ENCODE peak calls at places on chromosomes 16 and 17, in ten cellular contexts. C is astrocyte of the spinal cord, T is OCI-LY7, X is heart right ventricle, D is uterus, I is mucosa of descending colon, E is testis, J is lower leg skin, U is breast epithelium, G is stomach. N is an unnamed sample.

GRCh38 chr17:7587831-7588230 is 2.1 kb downstream of the SOX15 start:
- DNase-seq in C (peak), T (no peak), X (no peak), D (no peak), I (no peak), E (no peak), J (no peak), U (no peak), G (no peak), N (no peak)

GRCh38 chr16:89449726-89450335 is 40.5 kb downstream of the ANKRD11 start:
- DNase-seq in C (no peak), T (peak), X (no peak), D (no peak), I (no peak), E (no peak), J (no peak), U (no peak), G (no peak), N (no peak)

GRCh38 chr17:41750866-41751265 is 16.4 kb upstream of the HAP1 start:
- DNase-seq in C (no peak), T (no peak), X (no peak), D (no peak), I (no peak), E (no peak), J (no peak), U (no peak), G (no peak), N (no peak)

GRCh38 chr17:10109146-10109545 is 89.3 kb downstream of the GAS7 start:
- DNase-seq in C (no peak), T (no peak), X (no peak), D (no peak), I (no peak), E (no peak), J (no peak), U (no peak), G (no peak), N (no peak)

GRCh38 chr16:75789237-75789636 is 62.9 kb upstream of the CPHXL start:
- DNase-seq in C (peak), T (peak), X (peak), D (no peak), I (no peak), E (no peak), J (no peak), U (no peak), G (no peak), N (peak)

GRCh38 chr17:61809816-61810392 is 53.4 kb downstream of the BRIP1 start:
- DNase-seq in C (peak), T (no peak), X (no peak), D (no peak), I (no peak), E (no peak), J (no peak), U (no peak), G (no peak), N (peak)

GRCh38 chr17:64131606-64132270 is 1.8 kb upstream of the ERN1 start:
- DNase-seq in C (no peak), T (peak), X (no peak), D (peak), I (no peak), E (no peak), J (no peak), U (no peak), G (no peak), N (no peak)

GRCh38 chr16:20084624-20085226 is 11.0 kb upstream of the GPR139 start:
- DNase-seq in C (no peak), T (no peak), X (no peak), D (no peak), I (no peak), E (no peak), J (no peak), U (no peak), G (no peak), N (no peak)

GRCh38 chr17:49707246-49707607 is 537 bp downstream of the SLC35B1 start:
- DNase-seq in C (no peak), T (peak), X (no peak), D (no peak), I (no peak), E (no peak), J (no peak), U (no peak), G (no peak), N (peak)

GRCh38 chr16:67026570-67026969 is 2.4 kb upstream of the CBFB start:
- DNase-seq in C (no peak), T (no peak), X (no peak), D (no peak), I (no peak), E (peak), J (no peak), U (no peak), G (no peak), N (no peak)

GRCh38 chr16:8660841-8661301 is 13.5 kb upstream of the ABAT start:
- DNase-seq in C (peak), T (peak), X (peak), D (peak), I (peak), E (peak), J (peak), U (peak), G (peak), N (peak)

GRCh38 chr17:65305778-65306177 is 168.6 kb downstream of the RGS9 start:
- DNase-seq in C (no peak), T (no peak), X (no peak), D (no peak), I (no peak), E (no peak), J (no peak), U (no peak), G (no peak), N (no peak)

GRCh38 chr16:82882982-82883863 is 256.5 kb downstream of the CDH13 start:
- DNase-seq in C (no peak), T (peak), X (no peak), D (no peak), I (no peak), E (no peak), J (no peak), U (no peak), G (no peak), N (no peak)

GRCh38 chr17:63189082-63189481 is 223.0 kb downstream of the TANC2 start:
- DNase-seq in C (peak), T (no peak), X (no peak), D (no peak), I (no peak), E (no peak), J (no peak), U (no peak), G (no peak), N (peak)

GRCh38 chr16:50499254-50499653 is 48.9 kb upstream of the NKD1 start:
- DNase-seq in C (no peak), T (no peak), X (no peak), D (no peak), I (no peak), E (no peak), J (no peak), U (no peak), G (no peak), N (no peak)

GRCh38 chr17:70905796-70906195 is 736.5 kb downstream of the KCNJ2 start:
- DNase-seq in C (peak), T (no peak), X (peak), D (peak), I (no peak), E (no peak), J (peak), U (no peak), G (no peak), N (peak)

GRCh38 chr17:29240477-29240876 is 6.2 kb upstream of the CRYBA1 start:
- DNase-seq in C (no peak), T (no peak), X (no peak), D (no peak), I (no peak), E (no peak), J (no peak), U (no peak), G (no peak), N (no peak)

GRCh38 chr17:29242051-29242450 is 4.6 kb upstream of the CRYBA1 start:
- DNase-seq in C (no peak), T (no peak), X (no peak), D (no peak), I (no peak), E (no peak), J (no peak), U (no peak), G (no peak), N (no peak)

GRCh38 chr17:29242790-29243189 is 3.9 kb upstream of the CRYBA1 start:
- DNase-seq in C (no peak), T (no peak), X (no peak), D (no peak), I (no peak), E (no peak), J (no peak), U (no peak), G (no peak), N (no peak)

GRCh38 chr17:29243792-29244191 is 2.9 kb upstream of the CRYBA1 start:
- DNase-seq in C (no peak), T (peak), X (no peak), D (no peak), I (no peak), E (peak), J (no peak), U (no peak), G (no peak), N (no peak)

GRCh38 chr17:29241015-29241963 is 5.4 kb upstream of the CRYBA1 start:
- DNase-seq in C (peak), T (peak), X (no peak), D (no peak), I (no peak), E (no peak), J (no peak), U (no peak), G (no peak), N (peak)
- TF ChIP-seq CTCF in C (peak), T (peak), X (no peak), D (no peak), I (no peak), E (no peak), J (no peak), U (no peak), G (no peak), N (no peak)

DNA sequence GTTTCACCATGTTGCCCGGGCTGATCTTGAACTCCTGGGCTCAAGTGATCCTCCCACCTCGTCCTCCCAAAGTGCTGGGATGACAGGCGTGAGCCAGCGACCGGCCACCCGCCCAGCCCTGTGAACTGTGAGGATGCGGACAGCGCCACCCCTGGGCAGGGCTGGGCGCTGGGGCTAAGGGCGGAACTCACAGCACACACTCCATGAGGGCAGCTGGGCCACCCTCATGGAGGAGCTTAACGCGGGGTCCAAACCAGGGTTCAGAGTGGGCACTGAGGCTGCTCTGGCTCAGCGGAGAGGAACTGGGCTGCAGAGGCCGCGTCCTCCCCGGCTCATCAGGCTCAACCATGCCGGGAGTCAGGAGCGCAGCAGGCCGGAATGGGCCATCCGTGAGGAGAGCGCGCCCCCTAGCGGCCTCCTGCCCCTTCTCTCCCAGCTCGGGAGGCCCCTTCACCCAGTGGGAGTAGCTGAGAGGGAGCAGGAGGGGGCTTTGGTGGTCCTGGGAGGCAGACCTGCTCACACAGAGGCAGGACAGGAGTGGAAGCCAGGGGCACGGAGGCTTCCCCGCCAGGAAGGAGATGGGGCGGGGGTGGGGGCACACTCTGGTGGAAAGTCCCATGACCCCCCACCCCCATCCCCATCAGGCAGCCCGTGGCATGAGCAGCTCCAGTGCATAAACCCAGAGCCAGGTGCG is 13.8 kb downstream of the CORO7 start:
- DNase-seq in C (peak), T (peak), X (peak), D (peak), I (peak), E (peak), J (peak), U (peak), G (peak), N (peak)
- H3K4me3 ChIP-seq in C (no peak), T (no peak), X (no peak), D (no peak), I (no peak), E (no peak), J (no peak), U (peak), G (no peak), N (peak)

GRCh38 chr17:28380572-28380907 is 9.0 kb downstream of the SARM1 start:
- DNase-seq in C (no peak), T (no peak), X (no peak), D (no peak), I (no peak), E (no peak), J (no peak), U (no peak), G (no peak), N (no peak)
- TF ChIP-seq CTCF in C (no peak), T (no peak), X (no peak), D (no peak), I (no peak), E (no peak), J (no peak), U (no peak), G (no peak), N (no peak)

GRCh38 chr16:3611145-3611977 is at the start of gene SLX4:
- DNase-seq in C (peak), T (peak), X (peak), D (peak), I (peak), E (peak), J (peak), U (peak), G (peak), N (peak)
- H3K4me3 ChIP-seq in C (peak), T (peak), X (peak), D (peak), I (peak), E (peak), J (peak), U (peak), G (peak), N (peak)

GRCh38 chr16:71626018-71626857 is at the start of gene MARVELD3:
- DNase-seq in C (no peak), T (no peak), X (no peak), D (no peak), I (peak), E (peak), J (peak), U (peak), G (peak), N (no peak)
- TF ChIP-seq CTCF in C (no peak), T (no peak), X (no peak), D (no peak), I (no peak), E (no peak), J (no peak), U (no peak), G (no peak), N (no peak)

GRCh38 chr17:29138991-29139682 is 41.1 kb downstream of the MYO18A start:
- DNase-seq in C (no peak), T (peak), X (peak), D (peak), I (peak), E (peak), J (no peak), U (no peak), G (peak), N (no peak)
- H3K4me3 ChIP-seq in C (no peak), T (peak), X (peak), D (peak), I (no peak), E (no peak), J (no peak), U (peak), G (peak), N (peak)